ENCODE peak calls at places on chromosomes 5 and 9, in five cellular contexts. One of them, this sample, is unnamed.

GRCh38 chr9:97982191-97982718 is 886 bp upstream of the ANP32B start:
- DNase-seq in ACHN: no peak
- DNase-seq in T47D: no peak
- DNase-seq in retina: no peak
- DNase-seq in sciatic nerve: peak
- DNase-seq in this sample: peak

GRCh38 chr5:90878549-90879196 is 320.1 kb downstream of the ADGRV1 start:
- DNase-seq in ACHN: no peak
- DNase-seq in T47D: no peak
- DNase-seq in retina: no peak
- DNase-seq in sciatic nerve: no peak
- DNase-seq in this sample: no peak

GRCh38 chr9:97980479-97980803 is 2.7 kb upstream of the ANP32B start:
- DNase-seq in ACHN: no peak
- DNase-seq in T47D: no peak
- DNase-seq in retina: no peak
- DNase-seq in sciatic nerve: no peak
- DNase-seq in this sample: no peak

GRCh38 chr5:123150089-123150488 is 61.0 kb downstream of the PRDM6 start:
- DNase-seq in ACHN: no peak
- DNase-seq in T47D: no peak
- DNase-seq in retina: no peak
- DNase-seq in sciatic nerve: no peak
- DNase-seq in this sample: no peak

GRCh38 chr5:132229236-132229635 is 1.6 kb upstream of the P4HA2 start:
- DNase-seq in ACHN: no peak
- DNase-seq in T47D: no peak
- DNase-seq in retina: no peak
- DNase-seq in sciatic nerve: peak
- DNase-seq in this sample: no peak

GRCh38 chr5:74241751-74242140 is 398.8 kb downstream of the ENC1 start:
- DNase-seq in ACHN: peak
- DNase-seq in T47D: peak
- DNase-seq in retina: no peak
- DNase-seq in sciatic nerve: no peak
- DNase-seq in this sample: no peak

GRCh38 chr9:131382850-131383729 is 10.8 kb upstream of the PRRC2B start:
- DNase-seq in ACHN: peak
- DNase-seq in T47D: peak
- DNase-seq in retina: peak
- DNase-seq in sciatic nerve: no peak
- DNase-seq in this sample: peak

GRCh38 chr9:20356392-20357206 is 265.7 kb downstream of the MLLT3 start:
- DNase-seq in ACHN: no peak
- DNase-seq in T47D: peak
- DNase-seq in retina: peak
- DNase-seq in sciatic nerve: peak
- DNase-seq in this sample: peak

GRCh38 chr9:134307223-134307600 is 19.0 kb upstream of the RXRA start:
- DNase-seq in ACHN: no peak
- DNase-seq in T47D: no peak
- DNase-seq in retina: no peak
- DNase-seq in sciatic nerve: peak
- DNase-seq in this sample: no peak

GRCh38 chr5:5985332-5985731 is 393.0 kb downstream of the MED10 start:
- DNase-seq in ACHN: no peak
- DNase-seq in T47D: no peak
- DNase-seq in retina: no peak
- DNase-seq in sciatic nerve: no peak
- DNase-seq in this sample: no peak

GRCh38 chr9:133361507-133362092 is 5.2 kb downstream of the SURF2 start:
- DNase-seq in ACHN: no peak
- DNase-seq in T47D: no peak
- DNase-seq in retina: no peak
- DNase-seq in sciatic nerve: no peak
- DNase-seq in this sample: no peak

GRCh38 chr9:137320555-137321384 is 18.7 kb upstream of the NRARP start:
- DNase-seq in ACHN: no peak
- DNase-seq in T47D: no peak
- DNase-seq in retina: peak
- DNase-seq in sciatic nerve: no peak
- DNase-seq in this sample: peak

GRCh38 chr5:80204808-80205614 is 50.8 kb downstream of the SERINC5 start:
- DNase-seq in ACHN: no peak
- DNase-seq in T47D: no peak
- DNase-seq in retina: no peak
- DNase-seq in sciatic nerve: no peak
- DNase-seq in this sample: peak

GRCh38 chr9:121633736-121634135 is 17.7 kb upstream of the DAB2IP start:
- DNase-seq in ACHN: no peak
- DNase-seq in T47D: no peak
- DNase-seq in retina: no peak
- DNase-seq in sciatic nerve: no peak
- DNase-seq in this sample: no peak

GRCh38 chr9:94868462-94868861 is 142.0 kb downstream of the AOPEP start:
- DNase-seq in ACHN: no peak
- DNase-seq in T47D: no peak
- DNase-seq in retina: no peak
- DNase-seq in sciatic nerve: no peak
- DNase-seq in this sample: no peak

GRCh38 chr9:112764837-112765236 is 14.3 kb downstream of the SNX30 start:
- DNase-seq in ACHN: no peak
- DNase-seq in T47D: peak
- DNase-seq in retina: no peak
- DNase-seq in sciatic nerve: no peak
- DNase-seq in this sample: peak

GRCh38 chr9:104682642-104683041 is 11.7 kb upstream of the OR13D1 start:
- DNase-seq in ACHN: peak
- DNase-seq in T47D: peak
- DNase-seq in retina: peak
- DNase-seq in sciatic nerve: no peak
- DNase-seq in this sample: peak

GRCh38 chr9:706073-706472 is 135.4 kb upstream of the DMRT1 start:
- DNase-seq in ACHN: peak
- DNase-seq in T47D: peak
- DNase-seq in retina: no peak
- DNase-seq in sciatic nerve: no peak
- DNase-seq in this sample: peak

GRCh38 chr5:66209350-66209749 is 65.2 kb downstream of the SREK1 start:
- DNase-seq in ACHN: peak
- DNase-seq in T47D: peak
- DNase-seq in retina: no peak
- DNase-seq in sciatic nerve: no peak
- DNase-seq in this sample: no peak

GRCh38 chr5:84436866-84437265 is 52.2 kb upstream of the EDIL3 start:
- DNase-seq in ACHN: no peak
- DNase-seq in T47D: no peak
- DNase-seq in retina: no peak
- DNase-seq in sciatic nerve: no peak
- DNase-seq in this sample: no peak

GRCh38 chr9:92715488-92716231 is 45.7 kb upstream of the IPPK start:
- DNase-seq in ACHN: no peak
- DNase-seq in T47D: no peak
- DNase-seq in retina: no peak
- DNase-seq in sciatic nerve: peak
- DNase-seq in this sample: no peak

GRCh38 chr5:118968925-118969375 is 19.4 kb downstream of the DTWD2 start:
- DNase-seq in ACHN: no peak
- DNase-seq in T47D: no peak
- DNase-seq in retina: no peak
- DNase-seq in sciatic nerve: no peak
- DNase-seq in this sample: no peak

GRCh38 chr9:38110476-38110875 is 41.4 kb upstream of the SHB start:
- DNase-seq in ACHN: no peak
- DNase-seq in T47D: no peak
- DNase-seq in retina: no peak
- DNase-seq in sciatic nerve: peak
- DNase-seq in this sample: no peak

GRCh38 chr9:137630684-137631083 is 11.9 kb downstream of the EHMT1 start:
- DNase-seq in ACHN: no peak
- DNase-seq in T47D: no peak
- DNase-seq in retina: no peak
- DNase-seq in sciatic nerve: no peak
- DNase-seq in this sample: no peak

GRCh38 chr5:140043508-140043872 is 391 bp upstream of the NRG2 start:
- DNase-seq in ACHN: peak
- DNase-seq in T47D: no peak
- DNase-seq in retina: no peak
- DNase-seq in sciatic nerve: peak
- DNase-seq in this sample: peak

GRCh38 chr9:89312154-89312616 is 1.2 kb downstream of the CKS2 start:
- DNase-seq in ACHN: peak
- DNase-seq in T47D: peak
- DNase-seq in retina: peak
- DNase-seq in sciatic nerve: no peak
- DNase-seq in this sample: no peak

GRCh38 chr9:123925820-123926219 is 4.1 kb downstream of the DENND1A start:
- DNase-seq in ACHN: no peak
- DNase-seq in T47D: no peak
- DNase-seq in retina: no peak
- DNase-seq in sciatic nerve: no peak
- DNase-seq in this sample: no peak

GRCh38 chr5:172420215-172420934 is 34.0 kb downstream of the SH3PXD2B start:
- DNase-seq in ACHN: peak
- DNase-seq in T47D: peak
- DNase-seq in retina: no peak
- DNase-seq in sciatic nerve: peak
- DNase-seq in this sample: peak

GRCh38 chr5:142959683-142960308 is 189.6 kb downstream of the ARHGAP26 start:
- DNase-seq in ACHN: no peak
- DNase-seq in T47D: no peak
- DNase-seq in retina: no peak
- DNase-seq in sciatic nerve: no peak
- DNase-seq in this sample: no peak

GRCh38 chr9:133114451-133114885 is 6.6 kb downstream of the RALGDS start:
- DNase-seq in ACHN: no peak
- DNase-seq in T47D: peak
- DNase-seq in retina: peak
- DNase-seq in sciatic nerve: peak
- DNase-seq in this sample: no peak

GRCh38 chr5:73272351-73272750 is 99.4 kb downstream of the TMEM174 start:
- DNase-seq in ACHN: no peak
- DNase-seq in T47D: no peak
- DNase-seq in retina: no peak
- DNase-seq in sciatic nerve: no peak
- DNase-seq in this sample: no peak

GRCh38 chr9:8706546-8706945 is 907.0 kb upstream of the DMAC1 start:
- DNase-seq in ACHN: no peak
- DNase-seq in T47D: no peak
- DNase-seq in retina: peak
- DNase-seq in sciatic nerve: no peak
- DNase-seq in this sample: no peak

GRCh38 chr5:55308254-55308836 is 556 bp downstream of the MTREX start:
- DNase-seq in ACHN: peak
- DNase-seq in T47D: peak
- DNase-seq in retina: no peak
- DNase-seq in sciatic nerve: no peak
- DNase-seq in this sample: no peak

GRCh38 chr5:172542651-172543131 is 88.4 kb upstream of the SH3PXD2B start:
- DNase-seq in ACHN: no peak
- DNase-seq in T47D: no peak
- DNase-seq in retina: no peak
- DNase-seq in sciatic nerve: no peak
- DNase-seq in this sample: no peak